ENCODE peak calls at places on chromosomes 6 and 20, in eight cellular contexts. M is substantia nigra; Q is stimulated activated CD8-positive, alpha-beta memory T cell treated with anti-CD3 and anti-CD28 coated beads, Interleukin-7, amount 100 ng/mL, for 48 hours; C is T1000; E is epithelial cell of esophagus; F is posterior cingulate gyrus; V is central memory CD8-positive, alpha-beta T cell; I is T-helper 2 cell. G is an unnamed sample.
A peak's percentile ranks its signal among the peaks of the same experiment; 100 is the strongest.

GRCh38 chr6:53888931-53889330 is 94.1 kb downstream of the LRRC1 start:
- DNase-seq in M (no peak), Q (no peak), C (no peak), E (no peak), F (no peak), V (no peak), I (peak; percentile 16), G (no peak)

GRCh38 chr20:38601216-38602184 is at the start of gene ARHGAP40:
- DNase-seq in M (no peak), Q (peak; percentile 6), C (no peak), E (peak; percentile 66), F (no peak), V (no peak), I (peak; percentile 10), G (no peak)

GRCh38 chr6:53484409-53485280 is 60.3 kb downstream of the GCLC start:
- DNase-seq in M (no peak), Q (peak; percentile 54), C (peak; percentile 35), E (peak; percentile 73), F (peak; percentile 72), V (peak; percentile 66), I (peak; percentile 76), G (peak; percentile 44)

GRCh38 chr6:159713984-159714383 is 13.3 kb upstream of the WTAP start:
- DNase-seq in M (no peak), Q (no peak), C (no peak), E (no peak), F (no peak), V (no peak), I (no peak), G (no peak)

GRCh38 chr6:138467901-138468300 is 31.4 kb downstream of the NHSL1 start:
- DNase-seq in M (no peak), Q (no peak), C (no peak), E (peak; percentile 84), F (no peak), V (no peak), I (no peak), G (no peak)

GRCh38 chr20:22411568-22412450 is 172.6 kb downstream of the FOXA2 start:
- DNase-seq in M (no peak), Q (no peak), C (no peak), E (peak; percentile 41), F (no peak), V (no peak), I (no peak), G (no peak)

GRCh38 chr6:20952605-20953004 is 418.3 kb downstream of the CDKAL1 start:
- DNase-seq in M (no peak), Q (no peak), C (peak; percentile 41), E (peak; percentile 93), F (no peak), V (no peak), I (no peak), G (no peak)

GRCh38 chr6:87879144-87879861 is 168.3 kb upstream of the SPACA1 start:
- DNase-seq in M (no peak), Q (no peak), C (no peak), E (no peak), F (no peak), V (no peak), I (no peak), G (no peak)

GRCh38 chr6:38567436-38567835 is 72.3 kb downstream of the BTBD9 start:
- DNase-seq in M (no peak), Q (no peak), C (peak; percentile 8), E (peak; percentile 78), F (peak; percentile 67), V (no peak), I (no peak), G (no peak)

GRCh38 chr6:135832186-135832585 is 19.3 kb upstream of the PDE7B start:
- DNase-seq in M (no peak), Q (no peak), C (no peak), E (no peak), F (no peak), V (no peak), I (no peak), G (no peak)